ENCODE peak calls at places on chromosomes 7 and 10, in nine cellular contexts. Y, O, W, S, R, V, B, Q and X are unnamed samples.

GRCh38 chr10:119575506-119575905 is 21.3 kb downstream of the TIAL1 start:
- DNase-seq in W (no peak), Q (no peak), S (no peak), Y (no peak), O (no peak), R (no peak), V (no peak), B (no peak), X (peak)

GRCh38 chr10:10294801-10295515 is 722.7 kb upstream of the CELF2 start:
- DNase-seq in O (no peak), Y (no peak), S (no peak), B (no peak), W (no peak), R (no peak), V (no peak), Q (no peak), X (no peak)

GRCh38 chr7:43915907-43916306 is 9.5 kb upstream of the URGCP start:
- DNase-seq in B (no peak), S (no peak), O (no peak), V (no peak), Y (no peak), W (no peak), Q (no peak), R (no peak), X (no peak)

GRCh38 chr10:63627881-63628296 is 106.7 kb downstream of the REEP3 start:
- DNase-seq in Q (no peak), B (no peak), Y (no peak), O (no peak), R (no peak), W (no peak), V (peak), S (peak), X (no peak)

GRCh38 chr7:2520131-2520807 is 695 bp downstream of the LFNG start:
- DNase-seq in Q (no peak), S (peak), R (no peak), V (peak), B (no peak), Y (no peak), W (peak), O (no peak), X (peak)

GRCh38 chr7:28754027-28754426 is 204.1 kb downstream of the TRIL start:
- DNase-seq in W (no peak), B (no peak), V (no peak), Q (no peak), O (no peak), Y (no peak), S (peak), R (no peak), X (peak)

GRCh38 chr7:45574521-45575500 is 643 bp downstream of the ADCY1 start:
- DNase-seq in R (no peak), O (no peak), W (peak), V (peak), B (no peak), S (no peak), Y (peak), Q (peak), X (peak)

GRCh38 chr10:93006435-93007039 is 54.1 kb upstream of the CYP26C1 start:
- DNase-seq in V (peak), W (no peak), B (no peak), O (no peak), Y (peak), Q (no peak), R (no peak), S (peak), X (peak)

GRCh38 chr10:15168296-15168780 is at the start of gene NMT2:
- DNase-seq in V (peak), W (no peak), Q (peak), B (peak), Y (no peak), O (no peak), R (peak), S (peak), X (peak)